ENCODE peak calls at places on chromosomes 5 and 9, in nine cellular contexts. Z, M, A, H, T, S, L, V and F are unnamed samples.

GRCh38 chr5:56206126-56206525 is 27.0 kb downstream of the ANKRD55 start:
- DNase-seq in Z (no peak), M (no peak), A (no peak), H (peak; percentile 82), T (no peak), S (no peak), L (no peak), V (no peak), F (no peak)

GRCh38 chr9:119004618-119004990 is 364.6 kb downstream of the BRINP1 start:
- DNase-seq in Z (no peak), M (peak; percentile 85), A (no peak), H (peak; percentile 26), T (peak; percentile 99), S (no peak), L (peak; percentile 87), V (peak; percentile 76), F (no peak)

GRCh38 chr5:25849270-25849669 is 1189.1 kb downstream of the CDH9 start:
- DNase-seq in Z (no peak), M (no peak), A (no peak), H (no peak), T (no peak), S (no peak), L (no peak), V (no peak), F (no peak)

GRCh38 chr5:19923742-19924141 is 64.3 kb downstream of the CDH18 start:
- DNase-seq in Z (no peak), M (no peak), A (no peak), H (peak; percentile 38), T (no peak), S (no peak), L (no peak), V (peak; percentile 7), F (no peak)

GRCh38 chr9:92650839-92651621 is 18.9 kb downstream of the IPPK start:
- DNase-seq in Z (no peak), M (peak; percentile 61), A (peak; percentile 10), H (peak; percentile 93), T (no peak), S (no peak), L (peak; percentile 57), V (peak; percentile 41), F (no peak)

GRCh38 chr5:32984851-32985250 is 273.7 kb downstream of the NPR3 start:
- DNase-seq in Z (no peak), M (no peak), A (no peak), H (peak; percentile 29), T (peak; percentile 41), S (no peak), L (no peak), V (no peak), F (no peak)

GRCh38 chr9:134364391-134365114 is 38.3 kb downstream of the RXRA start:
- DNase-seq in Z (no peak), M (no peak), A (no peak), H (no peak), T (no peak), S (no peak), L (no peak), V (peak; percentile 79), F (no peak)

GRCh38 chr5:139682016-139682975 is 34.1 kb downstream of the CXXC5 start:
- DNase-seq in Z (peak; percentile 66), M (peak; percentile 54), A (no peak), H (no peak), T (no peak), S (no peak), L (no peak), V (no peak), F (peak; percentile 67)

GRCh38 chr9:3527653-3527960 is 1.8 kb upstream of the RFX3 start:
- DNase-seq in Z (no peak), M (no peak), A (no peak), H (no peak), T (peak; percentile 15), S (no peak), L (no peak), V (no peak), F (no peak)

GRCh38 chr9:37508135-37508833 is 22.5 kb downstream of the POLR1E start:
- DNase-seq in Z (no peak), M (peak; percentile 11), A (no peak), H (no peak), T (no peak), S (no peak), L (no peak), V (peak; percentile 36), F (no peak)

GRCh38 chr5:67095346-67095871 is 101.2 kb downstream of the CD180 start:
- DNase-seq in Z (no peak), M (peak; percentile 81), A (no peak), H (peak; percentile 77), T (peak; percentile 61), S (no peak), L (peak; percentile 87), V (peak; percentile 50), F (peak; percentile 53)

GRCh38 chr9:37221489-37222106 is 101.2 kb downstream of the ZCCHC7 start:
- DNase-seq in Z (no peak), M (no peak), A (no peak), H (no peak), T (no peak), S (no peak), L (no peak), V (no peak), F (no peak)

GRCh38 chr9:126058631-126059030 is 268.0 kb upstream of the MVB12B start:
- DNase-seq in Z (no peak), M (peak; percentile 32), A (no peak), H (no peak), T (no peak), S (no peak), L (no peak), V (no peak), F (no peak)

GRCh38 chr5:1767524-1768282 is 31.9 kb downstream of the MRPL36 start:
- DNase-seq in Z (no peak), M (peak; percentile 64), A (no peak), H (no peak), T (no peak), S (no peak), L (no peak), V (no peak), F (no peak)

GRCh38 chr9:37425298-37425752 is 2.8 kb downstream of the GRHPR start:
- DNase-seq in Z (no peak), M (no peak), A (no peak), H (no peak), T (peak; percentile 39), S (no peak), L (no peak), V (no peak), F (no peak)

GRCh38 chr9:134433909-134434895 is 107.9 kb downstream of the RXRA start:
- DNase-seq in Z (no peak), M (no peak), A (no peak), H (no peak), T (no peak), S (no peak), L (no peak), V (peak; percentile 46), F (no peak)

GRCh38 chr9:114238919-114239879 is 83.7 kb upstream of the ORM1 start:
- DNase-seq in Z (no peak), M (peak; percentile 84), A (peak; percentile 43), H (peak; percentile 47), T (no peak), S (no peak), L (peak; percentile 66), V (peak; percentile 75), F (no peak)

GRCh38 chr9:15155826-15156225 is 151.2 kb downstream of the TTC39B start:
- DNase-seq in Z (no peak), M (no peak), A (no peak), H (peak; percentile 54), T (no peak), S (no peak), L (peak; percentile 72), V (no peak), F (no peak)

GRCh38 chr5:166582416-166582815 is 1709.0 kb upstream of the WWC1 start:
- DNase-seq in Z (no peak), M (no peak), A (no peak), H (peak; percentile 2), T (no peak), S (no peak), L (no peak), V (no peak), F (no peak)